ENCODE peak calls at places on chromosomes 13 and 19, in ten cellular contexts. N is BE2C; A is WTC11; H is central memory CD4-positive, alpha-beta T cell; M is stimulated activated CD4-positive, alpha-beta T cell treated with anti-CD3 and anti-CD28 coated beads, Interleukin-4, amount 100 ng/mL, for 24 hours; K is astrocyte; Y is posterior cingulate gyrus; O is heart right ventricle; Q is Right ventricle myocardium superior; L is HS-27A. R is an unnamed sample.
A peak's percentile ranks its signal among the peaks of the same experiment; 100 is the strongest.

GRCh38 chr13:113053801-113054604 is 51.6 kb upstream of the F7 start:
- DNase-seq in N (no peak), A (no peak), H (no peak), M (no peak), K (no peak), Y (no peak), O (no peak), Q (no peak), L (no peak), R (no peak)

GRCh38 chr13:52128714-52129700 is at the start of gene NEK5:
- DNase-seq in N (peak; percentile 81), A (peak; percentile 92), H (peak; percentile 44), M (peak; percentile 56), K (peak; percentile 42), Y (peak; percentile 69), O (peak; percentile 49), Q (peak; percentile 78), L (no peak), R (peak; percentile 47)

GRCh38 chr19:3184847-3185481 is 766 bp upstream of the NCLN start:
- DNase-seq in N (peak; percentile 79), A (peak; percentile 56), H (no peak), M (peak; percentile 73), K (no peak), Y (peak; percentile 75), O (no peak), Q (peak; percentile 83), L (no peak), R (peak; percentile 78)

GRCh38 chr19:15732388-15732787 is 4.6 kb downstream of the OR10H2 start:
- DNase-seq in N (no peak), A (no peak), H (no peak), M (no peak), K (no peak), Y (no peak), O (no peak), Q (no peak), L (no peak), R (no peak)

GRCh38 chr19:15194938-15195337 is 5.9 kb downstream of the NOTCH3 start:
- DNase-seq in N (no peak), A (no peak), H (no peak), M (no peak), K (peak; percentile 77), Y (no peak), O (peak; percentile 29), Q (peak; percentile 41), L (no peak), R (no peak)

GRCh38 chr19:48925240-48925843 is 8.2 kb upstream of the DHDH start:
- DNase-seq in N (no peak), A (no peak), H (no peak), M (peak; percentile 9), K (peak; percentile 88), Y (no peak), O (no peak), Q (no peak), L (peak; percentile 51), R (no peak)

GRCh38 chr19:4977299-4978174 is 8.6 kb downstream of the KDM4B start:
- DNase-seq in N (peak; percentile 72), A (no peak), H (no peak), M (no peak), K (peak; percentile 95), Y (peak; percentile 54), O (no peak), Q (peak; percentile 70), L (peak; percentile 59), R (no peak)

GRCh38 chr19:42683917-42684513 is 56.3 kb downstream of the PSG3 start:
- DNase-seq in N (peak; percentile 25), A (peak; percentile 23), H (no peak), M (peak; percentile 13), K (peak; percentile 4), Y (no peak), O (no peak), Q (no peak), L (peak; percentile 47), R (peak; percentile 42)

GRCh38 chr19:17205237-17206140 is 9.7 kb upstream of the USE1 start:
- DNase-seq in N (peak; percentile 68), A (peak; percentile 84), H (peak; percentile 56), M (peak; percentile 67), K (no peak), Y (peak; percentile 63), O (peak; percentile 37), Q (peak; percentile 75), L (no peak), R (peak; percentile 71)

GRCh38 chr19:17615889-17616685 is 60.6 kb downstream of the COLGALT1 start:
- DNase-seq in N (no peak), A (no peak), H (no peak), M (no peak), K (no peak), Y (no peak), O (no peak), Q (no peak), L (no peak), R (no peak)

GRCh38 chr13:28495586-28496564 is 947 bp upstream of the FLT1 start:
- DNase-seq in N (no peak), A (no peak), H (no peak), M (no peak), K (no peak), Y (no peak), O (no peak), Q (no peak), L (no peak), R (no peak)

GRCh38 chr13:40494932-40495619 is 171.4 kb downstream of the FOXO1 start:
- DNase-seq in N (no peak), A (no peak), H (peak; percentile 60), M (no peak), K (no peak), Y (no peak), O (no peak), Q (no peak), L (no peak), R (no peak)

GRCh38 chr13:67278230-67278629 is 48.1 kb upstream of the PCDH9 start:
- DNase-seq in N (no peak), A (no peak), H (no peak), M (no peak), K (peak; percentile 98), Y (no peak), O (no peak), Q (no peak), L (no peak), R (no peak)

GRCh38 chr19:30719991-30720329 is 347.8 kb downstream of the ZNF536 start:
- DNase-seq in N (peak; percentile 44), A (peak; percentile 20), H (no peak), M (no peak), K (no peak), Y (no peak), O (peak; percentile 17), Q (peak; percentile 52), L (no peak), R (no peak)

GRCh38 chr13:35165205-35165604 is 223.1 kb downstream of the NBEA start:
- DNase-seq in N (no peak), A (no peak), H (no peak), M (no peak), K (no peak), Y (no peak), O (no peak), Q (no peak), L (no peak), R (no peak)

GRCh38 chr19:42277821-42278809 is 9.1 kb downstream of the CIC start:
- DNase-seq in N (peak; percentile 67), A (no peak), H (no peak), M (no peak), K (no peak), Y (no peak), O (peak; percentile 40), Q (peak; percentile 52), L (no peak), R (no peak)

GRCh38 chr13:108033800-108034707 is 181.3 kb downstream of the LIG4 start:
- DNase-seq in N (no peak), A (no peak), H (no peak), M (no peak), K (no peak), Y (no peak), O (no peak), Q (no peak), L (no peak), R (no peak)

GRCh38 chr13:46478641-46479040 is 74.3 kb upstream of the LRCH1 start:
- DNase-seq in N (no peak), A (no peak), H (no peak), M (no peak), K (no peak), Y (no peak), O (no peak), Q (no peak), L (no peak), R (no peak)

GRCh38 chr13:48043789-48044503 is 6.4 kb downstream of the NUDT15 start:
- DNase-seq in N (no peak), A (no peak), H (no peak), M (no peak), K (peak; percentile 60), Y (no peak), O (no peak), Q (no peak), L (no peak), R (peak; percentile 16)

GRCh38 chr19:50460161-50460765 is 16.0 kb upstream of the EMC10 start:
- DNase-seq in N (no peak), A (no peak), H (no peak), M (no peak), K (peak; percentile 56), Y (no peak), O (no peak), Q (no peak), L (peak; percentile 42), R (peak; percentile 91)